ENCODE peak calls at places on chromosomes 5 and 9, in five cellular contexts. T, B, N, Z and R are unnamed samples.

GRCh38 chr5:172436078-172436873 is 18.0 kb downstream of the SH3PXD2B start:
- DNase-seq in T (no peak), Z (no peak), B (no peak), N (no peak), R (no peak)

GRCh38 chr5:151158287-151158661 is 695 bp upstream of the ANXA6 start:
- DNase-seq in N (no peak), B (no peak), T (no peak), Z (peak), R (no peak)

GRCh38 chr5:88664630-88665029 is 218.4 kb downstream of the MEF2C start:
- DNase-seq in N (no peak), B (no peak), T (no peak), Z (no peak), R (no peak)

GRCh38 chr9:107750741-107751521 is 261.4 kb upstream of the KLF4 start:
- DNase-seq in T (no peak), N (peak), B (peak), Z (no peak), R (peak)

GRCh38 chr5:56740868-56741267 is 74.5 kb upstream of the MAP3K1 start:
- DNase-seq in B (no peak), T (no peak), N (no peak), Z (no peak), R (no peak)

GRCh38 chr5:158701406-158702177 is 398.1 kb downstream of the EBF1 start:
- DNase-seq in T (no peak), N (peak), B (peak), Z (no peak), R (peak)

GRCh38 chr9:79256691-79257213 is 315.0 kb upstream of the TLE4 start:
- DNase-seq in B (no peak), T (no peak), Z (no peak), N (peak), R (peak)

GRCh38 chr5:144189800-144190429 is 19.2 kb downstream of the KCTD16 start:
- DNase-seq in B (peak), N (no peak), Z (no peak), T (peak), R (peak)

GRCh38 chr5:96716007-96716406 is 53.8 kb downstream of the CAST start:
- DNase-seq in Z (no peak), B (no peak), N (no peak), T (no peak), R (no peak)

GRCh38 chr5:124661317-124662141 is 84.9 kb downstream of the ZNF608 start:
- DNase-seq in B (peak), Z (no peak), T (no peak), N (peak), R (peak)

GRCh38 chr5:109192543-109193281 is 217.1 kb downstream of the PJA2 start:
- DNase-seq in T (no peak), Z (no peak), B (no peak), N (no peak), R (no peak)

GRCh38 chr5:111227805-111228204 is 3.6 kb downstream of the CAMK4 start:
- DNase-seq in T (peak), N (peak), B (peak), Z (no peak), R (no peak)

GRCh38 chr9:122382901-122383850 is 12.4 kb downstream of the PTGS1 start:
- DNase-seq in T (no peak), N (peak), Z (no peak), B (no peak), R (no peak)

GRCh38 chr9:23926378-23926777 is 100.3 kb upstream of the ELAVL2 start:
- DNase-seq in B (no peak), T (no peak), N (no peak), Z (no peak), R (no peak)

GRCh38 chr5:32092938-32093812 is 80.9 kb downstream of the GOLPH3 start:
- DNase-seq in T (peak), B (peak), N (peak), Z (peak), R (peak)

GRCh38 chr5:10333154-10334006 is 20.1 kb upstream of the MARCHF6 start:
- DNase-seq in N (peak), B (no peak), Z (peak), T (no peak), R (no peak)

GRCh38 chr5:38824821-38825220 is 21.0 kb upstream of the OSMR start:
- DNase-seq in Z (no peak), T (no peak), N (no peak), B (no peak), R (no peak)

GRCh38 chr5:10601246-10602030 is 37.6 kb downstream of the ANKRD33B start:
- DNase-seq in N (peak), B (peak), Z (no peak), T (no peak), R (peak)

GRCh38 chr5:684771-685216 is 8.4 kb downstream of the TPPP start:
- DNase-seq in Z (peak), B (no peak), T (no peak), N (no peak), R (no peak)

GRCh38 chr5:147072591-147072990 is 162.2 kb upstream of the STK32A start:
- DNase-seq in N (no peak), B (no peak), Z (no peak), T (no peak), R (no peak)

GRCh38 chr9:120877276-120878034 is 467 bp upstream of the PHF19 start:
- DNase-seq in T (peak), Z (peak), B (peak), N (peak), R (peak)

GRCh38 chr9:112669326-112669725 is 48.6 kb downstream of the INIP start:
- DNase-seq in B (no peak), Z (no peak), N (no peak), T (no peak), R (no peak)

GRCh38 chr5:138870611-138871010 is 4.5 kb downstream of the LRRTM2 start:
- DNase-seq in Z (no peak), T (no peak), B (no peak), N (no peak), R (no peak)

GRCh38 chr5:141605523-141606277 is 13.1 kb downstream of the DIAPH1 start:
- DNase-seq in Z (no peak), B (peak), N (peak), T (peak), R (peak)

GRCh38 chr5:61910771-61911170 is 395.2 kb upstream of the KIF2A start:
- DNase-seq in T (no peak), N (no peak), Z (no peak), B (peak), R (no peak)

GRCh38 chr5:163347671-163348070 is 89.7 kb upstream of the CCNG1 start:
- DNase-seq in N (peak), B (peak), T (no peak), Z (peak), R (peak)

GRCh38 chr5:118919016-118919415 is 69.3 kb downstream of the DTWD2 start:
- DNase-seq in Z (no peak), T (no peak), N (no peak), B (no peak), R (no peak)

GRCh38 chr9:34563262-34563661 is 26.3 kb downstream of the CNTFR start:
- DNase-seq in T (no peak), Z (no peak), N (no peak), B (no peak), R (no peak)

GRCh38 chr5:106121972-106122605 is 1548.6 kb downstream of the EFNA5 start:
- DNase-seq in T (no peak), N (peak), Z (peak), B (peak), R (no peak)

GRCh38 chr5:97657239-97657638 is 474.2 kb upstream of the RIOK2 start:
- DNase-seq in B (no peak), Z (no peak), T (no peak), N (no peak), R (no peak)

GRCh38 chr9:23821400-23822181 is 4.4 kb downstream of the ELAVL2 start:
- DNase-seq in B (no peak), Z (peak), T (no peak), N (no peak), R (no peak)

GRCh38 chr5:66443462-66444130 is 152.6 kb upstream of the MAST4 start:
- DNase-seq in N (no peak), T (no peak), Z (no peak), B (no peak), R (no peak)

GRCh38 chr9:32385885-32386283 is 1.4 kb downstream of the ACO1 start:
- DNase-seq in T (no peak), B (no peak), Z (no peak), N (no peak), R (no peak)

GRCh38 chr9:22044583-22044982 is 35.5 kb upstream of the CDKN2B start:
- DNase-seq in N (peak), Z (no peak), T (no peak), B (no peak), R (peak)

GRCh38 chr9:99905833-99906402 is 536 bp upstream of the STX17 start:
- DNase-seq in T (no peak), Z (no peak), N (no peak), B (peak), R (peak)

GRCh38 chr9:125878241-125878640 is 131.1 kb downstream of the PBX3 start:
- DNase-seq in Z (no peak), B (peak), T (no peak), N (peak), R (no peak)

GRCh38 chr5:156359452-156359851 is 32.5 kb downstream of the SGCD start:
- DNase-seq in T (no peak), Z (no peak), B (peak), N (peak), R (peak)

GRCh38 chr5:88248743-88249540 is 19.7 kb downstream of the TMEM161B start:
- DNase-seq in Z (no peak), B (no peak), T (no peak), N (no peak), R (no peak)